ENCODE peak calls at places on chromosomes 12 and 14, in nine cellular contexts. H is fibroblast of pulmonary artery; Z is IMR-90; C is dorsolateral prefrontal cortex; Q is ovary; U is HL-60; P is left lung; W is AG04449; X is CD8-positive, alpha-beta T cell. B is an unnamed sample.
A peak's percentile ranks its signal among the peaks of the same experiment; 100 is the strongest.

GRCh38 chr12:67514502-67514901 is 134.0 kb upstream of the DYRK2 start:
- DNase-seq in H (no peak), Z (no peak), C (no peak), Q (no peak), U (no peak), P (no peak), W (no peak), X (no peak), B (no peak)

GRCh38 chr14:103260629-103261124 is 73.4 kb upstream of the EIF5 start:
- DNase-seq in H (peak; percentile 74), Z (peak; percentile 63), C (no peak), Q (peak; percentile 38), U (no peak), P (no peak), W (no peak), X (no peak), B (peak; percentile 42)

GRCh38 chr14:88210426-88210825 is 112.6 kb downstream of the KCNK10 start:
- DNase-seq in H (peak; percentile 10), Z (no peak), C (peak; percentile 36), Q (peak; percentile 34), U (no peak), P (no peak), W (no peak), X (no peak), B (no peak)

GRCh38 chr14:68662395-68662794 is 130.5 kb downstream of the ZFP36L1 start:
- DNase-seq in H (no peak), Z (peak; percentile 16), C (no peak), Q (no peak), U (no peak), P (no peak), W (no peak), X (no peak), B (no peak)

GRCh38 chr14:75315143-75315542 is 36.5 kb downstream of the FOS start:
- DNase-seq in H (peak; percentile 85), Z (peak; percentile 52), C (no peak), Q (no peak), U (no peak), P (no peak), W (no peak), X (no peak), B (no peak)

GRCh38 chr12:127640181-127640886 is 626.6 kb upstream of the TMEM132C start:
- DNase-seq in H (peak; percentile 55), Z (peak; percentile 57), C (no peak), Q (no peak), U (no peak), P (no peak), W (peak; percentile 55), X (no peak), B (no peak)

GRCh38 chr14:72939630-72940029 is 13.4 kb downstream of the DCAF4 start:
- DNase-seq in H (no peak), Z (no peak), C (no peak), Q (peak; percentile 63), U (no peak), P (no peak), W (no peak), X (no peak), B (no peak)

GRCh38 chr12:132160016-132160415 is 15.8 kb downstream of the NOC4L start:
- DNase-seq in H (no peak), Z (no peak), C (no peak), Q (no peak), U (no peak), P (no peak), W (no peak), X (no peak), B (no peak)

GRCh38 chr14:68495638-68496114 is 297.2 kb downstream of the ZFP36L1 start:
- DNase-seq in H (no peak), Z (no peak), C (no peak), Q (no peak), U (no peak), P (no peak), W (no peak), X (no peak), B (no peak)

GRCh38 chr14:74289801-74290200 is 12.9 kb downstream of the ABCD4 start:
- DNase-seq in H (no peak), Z (no peak), C (no peak), Q (no peak), U (no peak), P (no peak), W (no peak), X (no peak), B (no peak)

GRCh38 chr12:6280053-6280469 is 30.4 kb upstream of the PLEKHG6 start:
- DNase-seq in H (peak; percentile 91), Z (peak; percentile 94), C (no peak), Q (peak; percentile 69), U (no peak), P (peak; percentile 69), W (peak; percentile 59), X (no peak), B (peak; percentile 83)

GRCh38 chr12:77064891-77065360 is 443 bp downstream of the E2F7 start:
- DNase-seq in H (no peak), Z (no peak), C (no peak), Q (no peak), U (no peak), P (no peak), W (no peak), X (no peak), B (no peak)

DNA sequence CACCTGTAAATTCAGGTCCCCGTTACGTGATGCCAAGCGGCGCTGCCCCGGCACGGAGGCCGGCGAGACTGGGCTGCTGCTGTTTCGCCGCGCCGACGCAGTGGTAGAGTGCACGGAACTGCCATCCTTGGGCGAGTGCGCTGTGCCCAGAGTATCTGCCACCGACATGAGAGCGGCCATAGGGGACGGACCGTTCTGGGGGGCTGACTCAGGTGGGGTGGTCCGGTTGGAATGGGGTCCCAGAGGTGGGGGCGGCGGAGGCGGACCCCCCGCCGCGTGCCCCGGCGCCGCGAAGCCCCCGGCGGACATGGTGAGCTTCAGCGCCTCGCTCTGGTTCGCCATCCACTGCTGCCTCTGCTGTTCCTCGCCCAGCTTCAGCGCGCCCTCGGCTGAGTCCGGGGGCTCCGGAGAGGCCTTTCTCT is 2.8 kb downstream of the IRF2BPL start:
- DNase-seq in H (no peak), Z (no peak), C (no peak), Q (no peak), U (no peak), P (no peak), W (no peak), X (no peak), B (peak; percentile 47)
- H3K4me3 ChIP-seq in H (peak overlapping the region; percentile 94), Z (peak overlapping the region; percentile 97), C (peak overlapping the region; percentile 80), Q (peak overlapping the region; percentile 85), U (no peak overlapping the region), P (peak overlapping the region; percentile 74), W (peak overlapping the region; percentile 92), X (peak overlapping the region; percentile 27), B (peak overlapping the region; percentile 50)

DNA sequence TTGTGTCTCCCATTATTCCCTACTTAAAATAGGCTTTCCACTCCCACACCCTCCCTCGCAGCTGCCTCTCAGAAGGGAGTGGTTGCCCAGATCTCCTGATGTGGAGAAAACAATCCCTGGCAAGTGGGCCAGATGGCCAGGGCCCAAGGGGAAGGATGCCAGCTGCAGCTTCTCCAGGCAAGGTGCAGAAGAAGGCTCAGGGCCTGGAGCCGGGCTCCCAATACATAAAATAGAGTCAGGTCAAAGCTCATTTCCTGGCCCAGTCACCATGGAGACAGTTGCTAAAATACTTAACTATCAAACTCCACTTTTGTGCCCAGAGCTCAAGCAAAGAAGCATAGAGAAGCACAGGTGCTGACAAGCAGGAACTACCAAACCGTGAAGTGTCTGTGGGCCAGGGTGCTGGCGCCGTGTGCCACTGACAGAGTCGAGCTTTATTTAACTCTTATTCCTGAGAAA is 45.7 kb upstream of the ITPR2 start:
- DNase-seq in H (peak; percentile 84), Z (no peak), C (peak; percentile 38), Q (peak; percentile 76), U (no peak), P (peak; percentile 56), W (no peak), X (no peak), B (peak; percentile 97)
- H3K4me3 ChIP-seq in H (no peak overlapping the region), Z (no peak overlapping the region), C (no peak overlapping the region), Q (no peak overlapping the region), U (no peak overlapping the region), P (no peak overlapping the region), W (no peak overlapping the region), X (no peak overlapping the region), B (no peak overlapping the region)

GRCh38 chr12:21934173-21934572 is 7.1 kb downstream of the ABCC9 start:
- DNase-seq in H (no peak), Z (peak; percentile 68), C (no peak), Q (no peak), U (no peak), P (no peak), W (no peak), X (no peak), B (no peak)

GRCh38 chr12:21939435-21939834 is 1.8 kb downstream of the ABCC9 start:
- DNase-seq in H (no peak), Z (no peak), C (no peak), Q (no peak), U (no peak), P (no peak), W (no peak), X (no peak), B (no peak)

GRCh38 chr12:21938879-21939278 is 2.3 kb downstream of the ABCC9 start:
- DNase-seq in H (no peak), Z (peak; percentile 7), C (no peak), Q (no peak), U (no peak), P (no peak), W (no peak), X (no peak), B (no peak)

DNA sequence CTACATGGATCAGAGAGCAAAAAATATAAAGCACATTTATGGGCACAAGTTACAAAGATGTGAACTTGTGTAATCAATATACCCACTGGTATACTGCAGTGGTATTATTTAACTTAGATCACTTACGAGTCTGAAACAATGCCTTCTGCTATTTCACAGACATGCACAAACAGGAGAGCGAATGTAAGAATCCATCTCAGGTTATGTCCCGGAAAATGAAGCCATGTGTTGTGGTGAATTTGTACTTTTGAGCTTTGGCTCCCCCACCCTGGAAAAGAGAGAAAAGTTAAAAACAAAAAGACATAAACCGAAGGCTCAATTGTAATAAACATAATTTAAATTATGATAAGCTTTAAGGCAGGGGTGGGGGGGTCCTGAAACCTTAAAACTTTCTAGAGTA is 7.6 kb downstream of the ABCC9 start:
- DNase-seq in H (no peak), Z (no peak), C (no peak), Q (no peak), U (no peak), P (no peak), W (no peak), X (no peak), B (no peak)
- H3K4me3 ChIP-seq in H (no peak overlapping the region), Z (no peak overlapping the region), C (no peak overlapping the region), Q (no peak overlapping the region), U (no peak overlapping the region), P (no peak overlapping the region), W (no peak overlapping the region), X (no peak overlapping the region), B (no peak overlapping the region)

DNA sequence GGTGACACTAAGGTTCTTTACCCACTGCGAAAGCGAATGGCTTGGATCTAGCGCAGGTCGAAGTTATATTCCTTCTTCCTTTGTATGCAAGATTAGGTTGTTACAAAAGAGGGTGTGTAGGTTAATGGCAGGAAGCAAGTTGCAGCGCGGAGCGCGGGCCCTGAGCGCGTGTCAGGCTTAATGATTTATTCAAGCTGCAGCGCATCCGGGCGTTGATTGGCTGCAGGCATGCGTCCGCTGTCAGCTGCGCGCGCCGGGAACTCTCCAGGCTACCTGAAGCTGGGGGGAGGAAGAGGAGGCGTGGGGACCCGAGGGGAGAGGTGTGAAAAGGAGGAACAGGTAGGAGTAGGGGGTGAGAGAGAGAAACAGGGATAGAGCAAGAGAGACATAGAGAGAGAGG is 7.4 kb downstream of the ASCL1 start:
- DNase-seq in H (no peak), Z (no peak), C (no peak), Q (no peak), U (no peak), P (no peak), W (no peak), X (no peak), B (no peak)
- H3K4me3 ChIP-seq in H (no peak overlapping the region), Z (no peak overlapping the region), C (peak overlapping the region; percentile 58), Q (no peak overlapping the region), U (no peak overlapping the region), P (no peak overlapping the region), W (no peak overlapping the region), X (no peak overlapping the region), B (no peak overlapping the region)